ENCODE peak calls at places on chromosome 14, in eight cellular contexts. X is tibial artery, A is GM06990, H is AG09309, P is neural crest cell, F is lower lobe of right lung, M is uterus, T is cardiac muscle cell. N is an unnamed sample.

GRCh38 chr14:60357551-60357930 is 108.5 kb downstream of the PPM1A start:
- DNase-seq in X (no peak), A (no peak), H (no peak), P (no peak), F (no peak), M (no peak), T (no peak), N (no peak)

GRCh38 chr14:93880025-93880820 is 46.9 kb upstream of the FAM181A start:
- DNase-seq in X (peak), A (no peak), H (peak), P (no peak), F (peak), M (peak), T (no peak), N (no peak)

GRCh38 chr14:70002589-70003240 is 123.5 kb downstream of the SMOC1 start:
- DNase-seq in X (no peak), A (no peak), H (no peak), P (no peak), F (no peak), M (no peak), T (no peak), N (no peak)

GRCh38 chr14:55794655-55795583 is 214.9 kb downstream of the KTN1 start:
- DNase-seq in X (no peak), A (no peak), H (no peak), P (no peak), F (no peak), M (no peak), T (no peak), N (peak)

GRCh38 chr14:38139926-38140325 is 67.8 kb upstream of the SSTR1 start:
- DNase-seq in X (no peak), A (no peak), H (no peak), P (no peak), F (no peak), M (no peak), T (no peak), N (no peak)

GRCh38 chr14:64478634-64479250 is 13.4 kb downstream of the AKAP5 start:
- DNase-seq in X (no peak), A (no peak), H (no peak), P (no peak), F (no peak), M (no peak), T (no peak), N (peak)

GRCh38 chr14:68283378-68284123 is 464.0 kb downstream of the RAD51B start:
- DNase-seq in X (peak), A (peak), H (no peak), P (no peak), F (peak), M (no peak), T (no peak), N (no peak)

GRCh38 chr14:94632305-94632590 is 20.1 kb downstream of the SERPINA3 start:
- DNase-seq in X (peak), A (no peak), H (no peak), P (no peak), F (no peak), M (no peak), T (no peak), N (no peak)

GRCh38 chr14:89420502-89420901 is 3.5 kb upstream of the FOXN3 start:
- DNase-seq in X (no peak), A (no peak), H (no peak), P (no peak), F (no peak), M (no peak), T (no peak), N (no peak)

GRCh38 chr14:34355584-34356266 is 106.3 kb downstream of the SPTSSA start:
- DNase-seq in X (no peak), A (no peak), H (peak), P (no peak), F (no peak), M (peak), T (no peak), N (no peak)

GRCh38 chr14:79597561-79597960 is 613.7 kb downstream of the DIO2 start:
- DNase-seq in X (no peak), A (no peak), H (no peak), P (no peak), F (no peak), M (no peak), T (no peak), N (no peak)

GRCh38 chr14:60094306-60094897 is 2.7 kb downstream of the PCNX4 start:
- DNase-seq in X (no peak), A (no peak), H (no peak), P (no peak), F (no peak), M (no peak), T (peak), N (peak)

GRCh38 chr14:71713061-71713850 is 219.0 kb upstream of the RGS6 start:
- DNase-seq in X (no peak), A (no peak), H (no peak), P (peak), F (no peak), M (no peak), T (no peak), N (no peak)

GRCh38 chr14:67418368-67419174 is 6.6 kb upstream of the PLEK2 start:
- DNase-seq in X (no peak), A (no peak), H (no peak), P (no peak), F (no peak), M (no peak), T (no peak), N (peak)

GRCh38 chr14:67987596-67987995 is 168.0 kb downstream of the RAD51B start:
- DNase-seq in X (no peak), A (no peak), H (peak), P (no peak), F (no peak), M (peak), T (no peak), N (no peak)

DNA sequence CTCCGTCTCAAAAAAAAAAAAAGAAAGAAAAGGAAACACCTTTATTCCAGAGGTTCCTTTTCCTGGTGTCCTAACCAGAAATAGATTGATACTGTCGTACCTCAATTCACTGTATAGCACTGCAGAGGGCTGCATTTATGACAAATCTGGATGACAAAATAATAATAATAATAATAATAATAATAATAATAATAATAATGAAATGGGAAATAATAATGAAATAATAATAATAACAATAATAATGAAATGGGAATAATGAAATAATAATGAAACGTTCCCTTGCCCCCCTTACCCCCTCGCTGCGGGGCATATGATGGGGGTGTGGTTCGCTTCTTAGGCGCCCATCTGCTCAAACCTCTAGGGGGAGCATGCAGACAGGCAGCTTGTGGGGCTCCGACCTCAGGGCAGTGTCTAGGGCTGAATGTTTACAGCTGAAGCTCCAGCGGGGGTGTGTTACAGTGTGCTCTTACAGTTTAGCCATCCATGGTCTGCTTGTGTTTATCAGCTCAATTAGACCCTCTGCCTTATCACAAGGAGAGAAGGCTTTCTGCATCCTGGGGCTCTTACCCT is 1088.3 kb upstream of the SEL1L start:
- DNase-seq in X (no peak), A (no peak), H (no peak), P (no peak), F (no peak), M (no peak), T (no peak), N (no peak)
- TF ChIP-seq CTCF in X (no peak), A (no peak), H (no peak), P (no peak), F (no peak), M (no peak), T (no peak), N (no peak)

GRCh38 chr14:85531141-85531593 is 1.2 kb downstream of the FLRT2 start:
- DNase-seq in X (no peak), A (no peak), H (no peak), P (peak), F (peak), M (peak), T (peak), N (no peak)

GRCh38 chr14:85532981-85533820 is 3.3 kb downstream of the FLRT2 start:
- DNase-seq in X (peak), A (no peak), H (no peak), P (peak), F (peak), M (peak), T (peak), N (no peak)

GRCh38 chr14:85532570-85532969 is 2.6 kb downstream of the FLRT2 start:
- DNase-seq in X (no peak), A (no peak), H (no peak), P (no peak), F (no peak), M (no peak), T (no peak), N (no peak)

GRCh38 chr14:85530626-85531025 is 682 bp downstream of the FLRT2 start:
- DNase-seq in X (no peak), A (no peak), H (no peak), P (no peak), F (no peak), M (no peak), T (no peak), N (no peak)

DNA sequence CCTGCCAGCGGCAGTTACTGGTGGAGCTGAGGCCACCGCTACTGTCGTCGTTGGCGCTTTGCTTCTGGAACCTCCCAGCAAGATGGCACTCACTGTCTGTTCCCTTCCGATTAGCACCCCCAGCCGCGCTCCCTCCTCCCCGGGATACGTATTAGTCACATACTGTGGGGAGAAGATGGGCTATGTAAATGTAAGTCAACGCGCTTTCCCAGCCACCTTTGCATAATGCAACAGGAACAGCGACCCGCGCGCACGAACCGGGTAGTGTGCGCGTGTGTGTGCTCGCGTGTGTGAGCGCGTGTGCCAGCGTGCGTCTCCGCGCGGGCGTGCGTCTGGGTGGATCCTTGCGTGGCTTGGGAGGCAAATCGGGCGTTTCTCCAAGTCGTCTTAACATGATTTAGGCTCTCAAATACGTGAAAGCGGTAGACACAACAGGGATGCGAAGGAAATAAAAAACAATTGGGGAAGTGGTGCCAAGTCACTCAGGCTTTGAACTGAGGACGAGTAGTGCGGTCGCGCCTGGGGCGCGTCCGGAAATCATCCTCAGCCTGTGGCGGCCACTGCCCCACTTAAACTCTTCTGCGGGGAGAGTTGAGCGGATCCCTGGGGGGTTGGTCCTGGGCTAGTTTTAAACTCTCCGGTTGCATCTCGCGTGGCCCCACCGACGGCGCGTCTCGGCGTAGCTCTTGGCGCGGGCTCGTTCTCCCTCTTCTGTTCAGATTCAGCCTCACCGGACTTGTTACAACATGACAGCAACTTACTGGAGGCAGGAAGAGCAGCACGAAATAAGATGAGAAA is 1.8 kb downstream of the FLRT2 start:
- DNase-seq in X (peak), A (no peak), H (no peak), P (peak), F (peak), M (peak), T (peak), N (no peak)
- TF ChIP-seq CTCF in X (no peak), A (no peak), H (peak), P (peak), F (no peak), M (no peak), T (peak), N (no peak)

GRCh38 chr14:33186656-33187055 is 248.0 kb downstream of the NPAS3 start:
- DNase-seq in X (no peak), A (no peak), H (no peak), P (no peak), F (no peak), M (no peak), T (no peak), N (no peak)

GRCh38 chr14:33188880-33189279 is 250.2 kb downstream of the NPAS3 start:
- DNase-seq in X (no peak), A (no peak), H (no peak), P (no peak), F (no peak), M (no peak), T (no peak), N (no peak)

DNA sequence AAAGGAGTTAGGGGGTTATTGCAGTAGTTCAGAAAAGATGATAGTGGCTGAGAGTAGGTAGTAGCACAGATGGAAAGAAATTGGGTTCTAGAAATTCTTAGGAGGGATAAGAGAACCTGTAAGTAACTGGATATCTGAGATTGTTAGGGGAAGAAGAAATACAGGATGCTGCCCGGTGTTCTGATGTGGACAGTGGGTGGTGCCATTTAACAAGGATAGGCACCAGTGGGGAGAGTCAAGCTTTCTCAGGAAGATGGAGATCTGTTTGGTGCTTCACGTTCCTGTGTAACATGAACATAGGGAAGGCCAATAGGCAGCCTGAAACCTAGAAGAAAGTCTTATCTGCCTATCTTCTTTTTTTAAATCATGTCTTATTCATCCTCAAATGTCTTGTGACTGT is 245.9 kb downstream of the NPAS3 start:
- DNase-seq in X (no peak), A (no peak), H (no peak), P (no peak), F (no peak), M (no peak), T (no peak), N (no peak)
- TF ChIP-seq CTCF in X (no peak), A (no peak), H (no peak), P (no peak), F (peak), M (no peak), T (peak), N (no peak)

GRCh38 chr14:52042371-52043037 is 26.4 kb downstream of the NID2 start:
- DNase-seq in X (no peak), A (no peak), H (no peak), P (no peak), F (no peak), M (no peak), T (no peak), N (no peak)

GRCh38 chr14:52040598-52040997 is 28.3 kb downstream of the NID2 start:
- DNase-seq in X (no peak), A (no peak), H (no peak), P (no peak), F (no peak), M (no peak), T (no peak), N (no peak)

GRCh38 chr14:52043690-52044089 is 25.2 kb downstream of the NID2 start:
- DNase-seq in X (no peak), A (no peak), H (no peak), P (peak), F (no peak), M (no peak), T (peak), N (peak)

GRCh38 chr14:52044791-52045522 is 23.9 kb downstream of the NID2 start:
- DNase-seq in X (no peak), A (no peak), H (peak), P (no peak), F (no peak), M (no peak), T (no peak), N (no peak)

DNA sequence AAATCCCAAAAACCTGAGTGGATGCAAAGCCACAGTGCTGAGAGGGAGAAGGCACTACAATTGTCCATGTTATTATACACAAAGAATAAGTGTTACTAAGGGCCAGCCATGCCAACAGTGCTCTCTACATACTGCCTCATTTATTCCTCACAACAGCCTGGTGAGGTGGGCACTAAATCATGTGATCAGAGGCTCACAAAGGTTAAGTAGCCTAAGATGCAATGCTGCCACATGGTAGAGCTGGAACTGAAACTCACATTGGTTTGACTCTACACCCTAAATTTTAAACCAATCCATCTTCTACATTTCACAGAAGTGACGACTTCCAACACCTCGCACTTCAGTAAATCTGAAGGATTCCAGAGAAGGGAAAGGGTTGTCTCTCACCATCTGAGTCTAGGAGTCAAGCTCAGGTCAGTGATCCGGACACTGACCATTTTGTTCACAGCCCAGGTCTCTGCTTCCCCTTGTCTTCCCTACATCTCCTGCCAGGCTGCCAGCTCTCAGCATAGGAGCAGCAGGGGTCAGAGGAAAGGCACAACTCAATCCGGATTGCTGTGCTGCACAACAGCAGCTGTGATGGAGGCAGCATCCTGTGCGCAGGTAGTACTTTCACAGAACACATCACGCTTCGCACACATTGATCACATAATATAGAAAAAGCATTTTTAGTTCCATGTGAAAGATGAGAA is 29.6 kb downstream of the NID2 start:
- DNase-seq in X (no peak), A (no peak), H (no peak), P (no peak), F (no peak), M (no peak), T (no peak), N (no peak)
- TF ChIP-seq CTCF in X (no peak), A (no peak), H (no peak), P (no peak), F (no peak), M (no peak), T (no peak), N (no peak)

N was measured in Calu3.